ENCODE peak calls at places on chromosome X, in four cellular contexts. R is endothelial cell, C is GM10248, K is fibroblast of lung. M is an unnamed sample.

GRCh38 chrX:123475068-123475724 is 257.7 kb downstream of the THOC2 start:
- DNase-seq in R (no peak), K (no peak), C (no peak), M (no peak)

GRCh38 chrX:134622813-134623185 is 35.5 kb downstream of the PLAC1 start:
- DNase-seq in C (no peak), K (no peak), R (no peak), M (no peak)

GRCh38 chrX:134821370-134821769 is 163.1 kb upstream of the PLAC1 start:
- DNase-seq in C (no peak), K (peak; percentile 54), R (peak; percentile 30), M (no peak)

GRCh38 chrX:147776988-147777387 is 134.7 kb upstream of the FMR1 start:
- DNase-seq in C (no peak), R (no peak), K (no peak), M (no peak)

GRCh38 chrX:9310596-9310995 is 154.3 kb upstream of the TBL1X start:
- DNase-seq in K (no peak), C (no peak), R (no peak), M (no peak)

GRCh38 chrX:1053072-1053471 is 159.4 kb downstream of the CRLF2 start:
- DNase-seq in R (no peak), K (no peak), C (no peak), M (no peak)

GRCh38 chrX:101078716-101079115 is at the start of gene TMEM35A:
- DNase-seq in C (no peak), K (peak; percentile 60), R (peak; percentile 4), M (no peak)

GRCh38 chrX:143633530-143634372 is 2.1 kb downstream of the SLITRK4 start:
- DNase-seq in K (no peak), C (no peak), R (peak; percentile 12), M (peak; percentile 10)

GRCh38 chrX:133810925-133811324 is 174.5 kb downstream of the GPC3 start:
- DNase-seq in R (no peak), C (no peak), K (no peak), M (no peak)

GRCh38 chrX:115053223-115053622 is 35.8 kb upstream of the IL13RA2 start:
- DNase-seq in R (no peak), K (no peak), C (no peak), M (no peak)

GRCh38 chrX:38087594-38087993 is 81.2 kb downstream of the SYTL5 start:
- DNase-seq in R (no peak), K (no peak), C (no peak), M (no peak)

GRCh38 chrX:119398974-119399771 is at the start of gene SLC25A43:
- DNase-seq in K (peak; percentile 31), R (peak; percentile 12), C (peak; percentile 82), M (peak; percentile 87)

GRCh38 chrX:11531226-11531625 is 134.5 kb downstream of the ARHGAP6 start:
- DNase-seq in R (no peak), K (peak; percentile 42), C (no peak), M (no peak)

GRCh38 chrX:48086119-48086518 is 14.7 kb upstream of the ZNF630 start:
- DNase-seq in R (no peak), C (no peak), K (no peak), M (no peak)

GRCh38 chrX:119015407-119016242 is 41.2 kb downstream of the LONRF3 start:
- DNase-seq in K (peak; percentile 70), C (peak; percentile 29), R (no peak), M (peak; percentile 41)

GRCh38 chrX:83819304-83819703 is 41.6 kb upstream of the CYLC1 start:
- DNase-seq in C (no peak), K (no peak), R (no peak), M (no peak)

GRCh38 chrX:30577362-30577961 is at the start of gene TASL:
- DNase-seq in R (no peak), K (no peak), C (peak; percentile 71), M (peak; percentile 70)

GRCh38 chrX:130975947-130976346 is 72.9 kb upstream of the ENOX2 start:
- DNase-seq in R (peak; percentile 28), K (peak; percentile 70), C (peak; percentile 8), M (no peak)

GRCh38 chrX:81791086-81791485 is 589.2 kb downstream of the SH3BGRL start:
- DNase-seq in K (no peak), R (no peak), C (no peak), M (no peak)

GRCh38 chrX:103343105-103343504 is 13.1 kb downstream of the TCEAL7 start:
- DNase-seq in K (peak; percentile 65), R (no peak), C (peak; percentile 20), M (peak; percentile 29)

GRCh38 chrX:119118780-119119395 is 8.7 kb downstream of the KIAA1210 start:
- DNase-seq in R (peak; percentile 59), K (peak; percentile 50), C (peak; percentile 50), M (peak; percentile 63)

GRCh38 chrX:65035451-65035779 is 59.2 kb upstream of the ZC4H2 start:
- DNase-seq in R (peak; percentile 22), K (peak; percentile 37), C (peak; percentile 26), M (no peak)

GRCh38 chrX:11770320-11770719 is 12.3 kb downstream of the MSL3 start:
- DNase-seq in R (peak; percentile 9), C (peak; percentile 65), K (peak; percentile 69), M (peak; percentile 64)

GRCh38 chrX:115679460-115679859 is 118.5 kb downstream of the PLS3 start:
- DNase-seq in C (peak; percentile 18), R (no peak), K (peak; percentile 52), M (peak; percentile 39)

GRCh38 chrX:13254076-13254785 is 65.6 kb downstream of the ATXN3L start:
- DNase-seq in R (no peak), K (peak; percentile 36), C (peak; percentile 14), M (no peak)

GRCh38 chrX:40153335-40154221 is 55.8 kb upstream of the BCOR start:
- DNase-seq in R (peak; percentile 22), C (peak; percentile 73), K (peak; percentile 52), M (peak; percentile 79)

GRCh38 chrX:13099121-13099520 is 54.7 kb upstream of the FAM9C start:
- DNase-seq in K (no peak), R (no peak), C (no peak), M (no peak)

GRCh38 chrX:130120321-130120731 is 10.0 kb upstream of the ELF4 start:
- DNase-seq in R (no peak), C (peak; percentile 56), K (no peak), M (peak; percentile 71)

GRCh38 chrX:40973619-40974018 is 111.6 kb upstream of the USP9X start:
- DNase-seq in C (no peak), K (no peak), R (no peak), M (no peak)

GRCh38 chrX:2691543-2692220 is 587 bp downstream of the CD99 start:
- DNase-seq in R (peak; percentile 21), K (peak; percentile 61), C (peak; percentile 29), M (peak; percentile 41)
- TF ChIP-seq CTCF in R (no peak), K (no peak), C (no peak), M (no peak)

DNA sequence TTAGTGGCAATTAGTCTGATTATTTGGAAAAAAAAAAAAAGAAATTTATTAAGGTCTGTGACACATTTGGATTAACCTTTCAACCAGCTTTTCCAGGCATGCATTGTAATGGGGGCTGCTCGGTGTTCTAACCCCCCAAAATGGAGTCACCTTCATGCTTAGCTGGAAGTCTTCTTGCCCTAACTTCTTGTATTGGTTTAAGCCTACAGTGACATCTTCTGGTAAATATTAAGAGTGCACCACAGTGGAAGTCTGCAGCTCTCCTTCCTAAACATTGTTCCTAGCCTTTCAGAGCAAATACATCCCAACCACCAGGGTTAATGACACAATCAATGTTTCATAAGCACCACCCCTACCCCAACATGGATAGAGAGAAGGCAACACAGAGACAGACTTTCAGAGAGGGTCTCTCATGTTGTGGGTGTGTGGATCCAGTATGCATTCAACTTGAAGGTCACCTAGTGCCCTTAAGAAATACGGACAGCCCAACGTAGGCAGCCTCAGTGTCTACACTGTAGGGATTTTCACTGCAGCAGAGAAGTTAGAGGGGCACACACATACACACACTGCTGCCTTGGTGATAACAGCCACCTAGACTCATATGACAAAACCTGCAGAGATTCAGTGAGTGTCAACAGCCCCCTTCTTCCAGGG is 142.9 kb upstream of the MBNL3 start:
- DNase-seq in R (peak; percentile 5), K (peak; percentile 51), C (peak; percentile 15), M (peak; percentile 11)
- TF ChIP-seq CTCF in R (no peak), K (peak; percentile 45), C (peak; percentile 38), M (peak; percentile 20)

DNA sequence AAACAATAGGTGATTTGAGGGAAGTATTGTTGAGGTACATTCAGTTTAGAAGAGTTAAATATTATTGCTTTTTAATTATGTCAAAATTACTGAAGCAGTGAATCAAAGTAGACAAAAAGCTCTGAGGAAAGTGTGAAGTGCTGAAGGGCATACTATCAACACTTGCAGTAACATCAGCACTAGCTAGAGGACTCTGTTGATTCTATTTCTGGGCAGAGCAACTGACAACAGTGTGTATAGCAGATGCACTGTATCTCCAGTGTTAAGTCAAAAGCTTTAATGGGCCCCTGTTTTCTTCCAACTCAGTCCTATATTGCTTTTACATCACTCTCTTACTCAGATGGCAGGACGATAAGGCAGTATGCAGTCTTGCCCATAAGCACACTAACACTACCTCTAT is 435.1 kb upstream of the AMOT start:
- DNase-seq in C (no peak), K (no peak), R (no peak), M (no peak)
- TF ChIP-seq CTCF in C (no peak), K (no peak), R (no peak), M (no peak)

GRCh38 chrX:15059488-15059887 is 186.3 kb downstream of the MOSPD2 start:
- DNase-seq in K (no peak), C (no peak), R (no peak), M (no peak)
- TF ChIP-seq CTCF in K (peak; percentile 22), C (no peak), R (no peak), M (no peak)

GRCh38 chrX:87727615-87728014 is 210.0 kb downstream of the KLHL4 start:
- DNase-seq in R (no peak), K (no peak), C (no peak), M (no peak)

GRCh38 chrX:87736576-87736975 is 219.0 kb downstream of the KLHL4 start:
- DNase-seq in K (no peak), C (no peak), R (no peak), M (no peak)

GRCh38 chrX:87728459-87728858 is 210.9 kb downstream of the KLHL4 start:
- DNase-seq in R (no peak), K (no peak), C (no peak), M (no peak)

GRCh38 chrX:87728024-87728423 is 210.4 kb downstream of the KLHL4 start:
- DNase-seq in R (no peak), K (no peak), C (no peak), M (no peak)

GRCh38 chrX:87732133-87732532 is 214.5 kb downstream of the KLHL4 start:
- DNase-seq in K (no peak), R (no peak), C (no peak), M (no peak)
- TF ChIP-seq CTCF in K (no peak), R (no peak), C (no peak), M (no peak)